ENCODE peak calls at places on chromosomes 12 and 14, in five cellular contexts. P is transverse colon, O is fibroblast of lung, M is lower lobe of right lung, Q is pancreas. C is an unnamed sample.

GRCh38 chr12:4056910-4057845 is 184.0 kb upstream of the PARP11 start:
- DNase-seq in P (no peak), O (no peak), M (no peak), Q (peak), C (no peak)

GRCh38 chr14:20745571-20746358 is at the start of gene EDDM3A:
- DNase-seq in P (no peak), O (no peak), M (no peak), Q (no peak), C (no peak)

GRCh38 chr12:55057466-55057865 is 37.7 kb downstream of the NEUROD4 start:
- DNase-seq in P (no peak), O (no peak), M (no peak), Q (no peak), C (no peak)

GRCh38 chr12:11882301-11883019 is 188.3 kb upstream of the BCL2L14 start:
- DNase-seq in P (peak), O (no peak), M (no peak), Q (no peak), C (no peak)

GRCh38 chr12:130714091-130714590 is 2.0 kb downstream of the RIMBP2 start:
- DNase-seq in P (no peak), O (no peak), M (no peak), Q (no peak), C (no peak)

GRCh38 chr14:22794533-22794932 is 20.7 kb downstream of the SLC7A7 start:
- DNase-seq in P (peak), O (no peak), M (no peak), Q (no peak), C (no peak)

GRCh38 chr14:52740751-52741150 is 10.8 kb downstream of the STYX start:
- DNase-seq in P (no peak), O (no peak), M (no peak), Q (no peak), C (no peak)

GRCh38 chr14:97178781-97179180 is 381.6 kb downstream of the VRK1 start:
- DNase-seq in P (no peak), O (peak), M (no peak), Q (no peak), C (no peak)

GRCh38 chr12:45309826-45310626 is 94.1 kb downstream of the ANO6 start:
- DNase-seq in P (no peak), O (peak), M (no peak), Q (no peak), C (peak)

GRCh38 chr12:47105914-47106674 is 26.3 kb upstream of the AMIGO2 start:
- DNase-seq in P (peak), O (no peak), M (no peak), Q (peak), C (no peak)

GRCh38 chr14:44962573-44963528 is 861 bp downstream of the TOGARAM1 start:
- DNase-seq in P (peak), O (peak), M (peak), Q (peak), C (peak)

GRCh38 chr12:54210400-54210790 is 21.6 kb upstream of the SMUG1 start:
- DNase-seq in P (no peak), O (no peak), M (no peak), Q (no peak), C (no peak)

GRCh38 chr14:100820945-100821344 is 5.0 kb upstream of the MEG3 start:
- DNase-seq in P (no peak), O (no peak), M (no peak), Q (no peak), C (no peak)

GRCh38 chr12:85489194-85489593 is 209.2 kb downstream of the ALX1 start:
- DNase-seq in P (no peak), O (no peak), M (no peak), Q (no peak), C (no peak)

GRCh38 chr14:93543766-93544165 is 113.0 kb downstream of the UNC79 start:
- DNase-seq in P (no peak), O (peak), M (no peak), Q (no peak), C (peak)

GRCh38 chr14:27050195-27050594 is 452.4 kb upstream of the NOVA1 start:
- DNase-seq in P (no peak), O (no peak), M (no peak), Q (no peak), C (no peak)

GRCh38 chr12:53006810-53007742 is 820 bp downstream of the EIF4B start:
- DNase-seq in P (peak), O (peak), M (peak), Q (peak), C (peak)

GRCh38 chr12:100251917-100252316 is 15.0 kb downstream of the DEPDC4 start:
- DNase-seq in P (no peak), O (peak), M (no peak), Q (no peak), C (no peak)

GRCh38 chr14:64209428-64210165 is 84.6 kb downstream of the ESR2 start:
- DNase-seq in P (peak), O (peak), M (peak), Q (no peak), C (no peak)

GRCh38 chr12:52224154-52224553 is 8.9 kb upstream of the KRT7 start:
- DNase-seq in P (no peak), O (no peak), M (no peak), Q (no peak), C (no peak)

GRCh38 chr12:120970310-120970709 is 8.0 kb upstream of the HNF1A start:
- DNase-seq in P (no peak), O (no peak), M (peak), Q (no peak), C (no peak)

GRCh38 chr12:132954471-132955048 is 1.5 kb downstream of the ZNF605 start:
- DNase-seq in P (no peak), O (peak), M (no peak), Q (no peak), C (no peak)

GRCh38 chr14:60656755-60657608 is 7.7 kb upstream of the SIX1 start:
- DNase-seq in P (peak), O (peak), M (peak), Q (peak), C (peak)

GRCh38 chr12:131593411-131593810 is 117.5 kb upstream of the SFSWAP start:
- DNase-seq in P (no peak), O (no peak), M (no peak), Q (no peak), C (no peak)

GRCh38 chr12:4562034-4562657 is at the start of gene DYRK4:
- DNase-seq in P (peak), O (peak), M (peak), Q (peak), C (peak)

GRCh38 chr12:6547987-6548386 is 7.9 kb downstream of the IFFO1 start:
- DNase-seq in P (no peak), O (peak), M (no peak), Q (no peak), C (peak)

GRCh38 chr12:58443981-58444371 is 476.3 kb downstream of the LRIG3 start:
- DNase-seq in P (peak), O (peak), M (no peak), Q (no peak), C (no peak)

GRCh38 chr12:68487721-68488309 is 122.9 kb upstream of the RAP1B start:
- DNase-seq in P (no peak), O (no peak), M (no peak), Q (no peak), C (no peak)

GRCh38 chr12:68587448-68587873 is 23.2 kb upstream of the RAP1B start:
- DNase-seq in P (no peak), O (peak), M (no peak), Q (no peak), C (no peak)

GRCh38 chr14:24861083-24861630 is 188.8 kb downstream of the STXBP6 start:
- DNase-seq in P (no peak), O (peak), M (no peak), Q (peak), C (peak)

GRCh38 chr12:52442600-52443061 is 8.5 kb upstream of the KRT75 start:
- DNase-seq in P (no peak), O (peak), M (no peak), Q (no peak), C (peak)

GRCh38 chr12:26361964-26362363 is 166.6 kb downstream of the SSPN start:
- DNase-seq in P (no peak), O (no peak), M (no peak), Q (no peak), C (no peak)

GRCh38 chr12:11729008-11729407 is 79.5 kb downstream of the ETV6 start:
- DNase-seq in P (peak), O (no peak), M (no peak), Q (peak), C (no peak)

GRCh38 chr12:89225401-89225800 is 126.9 kb downstream of the DUSP6 start:
- DNase-seq in P (peak), O (peak), M (peak), Q (no peak), C (peak)

GRCh38 chr12:84136862-84137367 is 775.7 kb downstream of the SLC6A15 start:
- DNase-seq in P (no peak), O (peak), M (no peak), Q (no peak), C (peak)

GRCh38 chr14:92963301-92964123 is 40.6 kb downstream of the CHGA start:
- DNase-seq in P (no peak), O (peak), M (peak), Q (peak), C (no peak)

GRCh38 chr14:103679351-103679750 is 35.9 kb downstream of the XRCC3 start:
- DNase-seq in P (peak), O (no peak), M (peak), Q (no peak), C (no peak)

GRCh38 chr12:96811083-96811482 is 96.0 kb upstream of the NEDD1 start:
- DNase-seq in P (no peak), O (peak), M (no peak), Q (no peak), C (peak)

GRCh38 chr12:43957732-43958131 is 121.9 kb downstream of the TMEM117 start:
- DNase-seq in P (no peak), O (peak), M (no peak), Q (no peak), C (peak)

GRCh38 chr12:33041562-33041961 is 145.0 kb upstream of the PKP2 start:
- DNase-seq in P (no peak), O (no peak), M (no peak), Q (no peak), C (no peak)
- TF ChIP-seq CTCF in P (no peak), O (no peak), M (no peak), Q (no peak), C (no peak)

GRCh38 chr12:105321125-105321524 is 9.4 kb upstream of the C12orf75 start:
- DNase-seq in P (no peak), O (no peak), M (no peak), Q (no peak), C (no peak)
- TF ChIP-seq CTCF in P (no peak), O (no peak), M (no peak), Q (no peak), C (no peak)

GRCh38 chr12:77324763-77325468 is 259.5 kb upstream of the E2F7 start:
- DNase-seq in P (peak), O (peak), M (peak), Q (peak), C (peak)
- TF ChIP-seq CTCF in P (peak), O (peak), M (peak), Q (no peak), C (peak)

GRCh38 chr14:69582829-69583228 is 8.2 kb upstream of the CCDC177 start:
- DNase-seq in P (no peak), O (no peak), M (no peak), Q (no peak), C (no peak)

GRCh38 chr14:69582207-69582606 is 7.5 kb upstream of the CCDC177 start:
- DNase-seq in P (no peak), O (peak), M (no peak), Q (no peak), C (peak)

GRCh38 chr14:69581316-69581935 is 6.8 kb upstream of the CCDC177 start:
- DNase-seq in P (no peak), O (no peak), M (no peak), Q (no peak), C (no peak)

GRCh38 chr14:69579476-69579875 is 4.8 kb upstream of the CCDC177 start:
- DNase-seq in P (no peak), O (no peak), M (no peak), Q (no peak), C (no peak)

GRCh38 chr14:69580009-69580577 is 5.4 kb upstream of the CCDC177 start:
- DNase-seq in P (no peak), O (peak), M (no peak), Q (no peak), C (peak)
- TF ChIP-seq CTCF in P (no peak), O (peak), M (peak), Q (no peak), C (peak)

GRCh38 chr14:34365309-34365915 is 96.6 kb downstream of the SPTSSA start:
- DNase-seq in P (no peak), O (no peak), M (no peak), Q (no peak), C (no peak)
- TF ChIP-seq CTCF in P (peak), O (peak), M (peak), Q (no peak), C (peak)

GRCh38 chr12:126704609-126705008 is 1562.4 kb upstream of the TMEM132C start:
- DNase-seq in P (no peak), O (no peak), M (no peak), Q (no peak), C (no peak)
- TF ChIP-seq CTCF in P (no peak), O (no peak), M (no peak), Q (no peak), C (peak)

GRCh38 chr14:69270795-69271708 is 11.1 kb downstream of the GALNT16 start:
- DNase-seq in P (no peak), O (peak), M (no peak), Q (no peak), C (no peak)

GRCh38 chr14:69268223-69268622 is 8.3 kb downstream of the GALNT16 start:
- DNase-seq in P (no peak), O (peak), M (no peak), Q (no peak), C (peak)

GRCh38 chr14:69269381-69269780 is 9.4 kb downstream of the GALNT16 start:
- DNase-seq in P (no peak), O (no peak), M (no peak), Q (no peak), C (no peak)

GRCh38 chr14:69268763-69269162 is 8.8 kb downstream of the GALNT16 start:
- DNase-seq in P (no peak), O (peak), M (no peak), Q (no peak), C (peak)

DNA sequence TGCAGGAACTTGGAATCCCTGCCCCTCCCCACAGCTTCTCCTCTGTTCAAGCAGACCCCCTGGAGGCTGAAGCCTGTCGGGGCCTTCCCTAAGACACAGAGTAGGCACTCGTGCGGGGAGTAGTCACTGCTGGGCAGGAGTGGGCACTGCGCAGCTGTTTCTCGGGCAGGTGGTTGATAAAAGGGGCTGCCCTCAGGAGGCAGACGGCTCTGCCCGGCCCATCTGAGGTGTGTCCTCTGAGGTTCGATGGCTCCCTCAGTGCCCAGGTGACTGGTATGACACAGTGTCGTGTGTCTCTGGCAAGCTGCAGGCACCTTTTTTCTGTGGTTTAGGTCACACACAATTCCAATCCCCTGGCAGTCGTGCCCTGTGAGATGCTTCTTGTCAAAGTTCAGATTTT is 10.1 kb downstream of the GALNT16 start:
- DNase-seq in P (no peak), O (no peak), M (no peak), Q (no peak), C (no peak)
- TF ChIP-seq CTCF in P (no peak), O (no peak), M (no peak), Q (no peak), C (no peak)

GRCh38 chr12:57085999-57086950 is 2.6 kb upstream of the NAB2 start:
- DNase-seq in P (peak), O (peak), M (peak), Q (no peak), C (peak)
- TF ChIP-seq CTCF in P (no peak), O (no peak), M (peak), Q (no peak), C (peak)

GRCh38 chr14:69325646-69326265 is 65.8 kb downstream of the GALNT16 start:
- DNase-seq in P (no peak), O (no peak), M (no peak), Q (no peak), C (no peak)
- TF ChIP-seq CTCF in P (no peak), O (no peak), M (no peak), Q (no peak), C (no peak)

C was measured in HFFc6.